ENCODE peak calls at places on chromosomes 7 and 10, in ten cellular contexts. S is GM18507; V is T-helper 9 cell; O is NCI-H460; X is activated CD4-positive, CD25-positive, alpha-beta regulatory T cell treated with anti-CD3 and anti-CD28 coated beads, Interleukin-2, amount 50 U/mL, for 16 hours; Y is NCI-H2081 treated with DMSO at 0.1 percent for 48 hours; I is activated CD8-positive, alpha-beta memory T cell treated with anti-CD3 and anti-CD28 coated beads for 4 hours; L is fibroblast of mammary gland; J is upper lobe of right lung; H is lower lobe of right lung. C is an unnamed sample.

GRCh38 chr7:43398831-43399230 is 184.1 kb upstream of the STK17A start:
- DNase-seq in L (no peak), V (no peak), J (no peak), S (no peak), H (no peak), I (no peak), Y (no peak), X (no peak), O (no peak), C (no peak)

GRCh38 chr7:17301491-17302101 is 3.1 kb downstream of the AHR start:
- DNase-seq in J (no peak), Y (no peak), X (peak), V (peak), H (no peak), O (peak), I (peak), L (peak), S (no peak), C (peak)

GRCh38 chr7:141701489-141702046 is 398 bp downstream of the DENND11 start:
- DNase-seq in O (peak), L (no peak), X (peak), Y (no peak), V (peak), I (peak), J (peak), S (peak), H (peak), C (peak)

GRCh38 chr7:127847641-127848040 is 183.6 kb downstream of the LRRC4 start:
- DNase-seq in H (no peak), S (no peak), L (no peak), Y (no peak), X (no peak), V (no peak), I (no peak), J (no peak), O (no peak), C (no peak)

GRCh38 chr10:77823811-77824542 is 102.6 kb downstream of the DLG5 start:
- DNase-seq in V (no peak), O (no peak), X (no peak), S (no peak), J (no peak), H (peak), L (no peak), I (no peak), Y (no peak), C (no peak)

GRCh38 chr7:157271991-157272324 is 64.8 kb upstream of the DNAJB6 start:
- DNase-seq in J (peak), V (no peak), O (no peak), L (peak), Y (no peak), I (no peak), X (no peak), S (no peak), H (peak), C (peak)

GRCh38 chr7:152868122-152869040 is 108.8 kb downstream of the ACTR3B start:
- DNase-seq in J (no peak), H (no peak), V (no peak), S (no peak), I (no peak), X (no peak), O (no peak), L (no peak), Y (no peak), C (no peak)

GRCh38 chr10:116545756-116546155 is at the start of gene PNLIP:
- DNase-seq in X (no peak), O (no peak), S (no peak), L (no peak), V (no peak), Y (no peak), H (no peak), J (no peak), I (no peak), C (no peak)

GRCh38 chr7:143305423-143306070 is 10.4 kb upstream of the CLCN1 start:
- DNase-seq in J (peak), Y (no peak), I (peak), L (peak), X (peak), O (peak), S (no peak), V (peak), H (peak), C (peak)

GRCh38 chr7:98348726-98349474 is 52.0 kb downstream of the BAIAP2L1 start:
- DNase-seq in O (no peak), S (no peak), L (no peak), V (no peak), J (peak), X (no peak), H (peak), Y (no peak), I (no peak), C (no peak)

GRCh38 chr7:2478387-2478760 is 2.2 kb upstream of the GRIFIN start:
- DNase-seq in O (no peak), S (no peak), I (no peak), X (no peak), J (peak), L (peak), Y (no peak), H (peak), V (no peak), C (peak)

GRCh38 chr10:126528320-126528835 is 140.1 kb upstream of the ADAM12 start:
- DNase-seq in L (no peak), O (no peak), J (no peak), Y (no peak), S (no peak), V (no peak), I (no peak), H (no peak), X (no peak), C (no peak)

GRCh38 chr10:62019013-62019684 is 117.7 kb downstream of the ARID5B start:
- DNase-seq in Y (no peak), V (no peak), H (no peak), L (peak), S (no peak), O (no peak), X (no peak), J (no peak), I (no peak), C (no peak)

GRCh38 chr7:135672560-135673359 is 10.4 kb downstream of the STMP1 start:
- DNase-seq in O (peak), S (no peak), J (no peak), X (no peak), I (no peak), Y (peak), H (no peak), L (peak), V (no peak), C (peak)

GRCh38 chr7:6624246-6624611 is 8.8 kb downstream of the ZNF853 start:
- DNase-seq in I (no peak), Y (no peak), S (no peak), H (no peak), V (no peak), J (no peak), L (no peak), O (no peak), X (no peak), C (no peak)

GRCh38 chr7:13189712-13190111 is 502.3 kb downstream of the ARL4A start:
- DNase-seq in O (no peak), H (no peak), S (no peak), J (no peak), I (no peak), X (no peak), Y (no peak), V (no peak), L (peak), C (no peak)

GRCh38 chr10:130022501-130023299 is 58.6 kb upstream of the EBF3 start:
- DNase-seq in L (peak), I (no peak), V (no peak), X (no peak), J (peak), S (no peak), Y (no peak), O (no peak), H (no peak), C (peak)

GRCh38 chr7:100863406-100863950 is 3.7 kb upstream of the TRIP6 start:
- DNase-seq in Y (no peak), J (no peak), X (no peak), V (no peak), L (no peak), S (no peak), I (no peak), H (no peak), O (no peak), C (peak)

GRCh38 chr10:47024399-47025252 is 113.4 kb downstream of the PTPN20 start:
- DNase-seq in V (peak), L (peak), S (peak), H (peak), X (peak), O (peak), J (peak), Y (no peak), I (peak), C (peak)

GRCh38 chr7:22675436-22675835 is 51.6 kb upstream of the IL6 start:
- DNase-seq in J (no peak), X (no peak), Y (no peak), V (no peak), H (no peak), S (no peak), I (no peak), L (peak), O (no peak), C (no peak)

GRCh38 chr7:44727346-44728262 is 21.0 kb upstream of the ZMIZ2 start:
- DNase-seq in J (no peak), V (no peak), L (peak), O (no peak), S (no peak), Y (no peak), I (no peak), X (no peak), H (no peak), C (peak)

GRCh38 chr10:133197786-133198185 is 32.2 kb upstream of the UTF1 start:
- DNase-seq in V (no peak), Y (no peak), H (no peak), O (no peak), S (no peak), I (no peak), J (no peak), X (no peak), L (no peak), C (no peak)

GRCh38 chr7:100102950-100103840 is 1.8 kb downstream of the AP4M1 start:
- DNase-seq in L (peak), Y (no peak), V (no peak), O (no peak), J (no peak), X (no peak), S (no peak), I (no peak), H (no peak), C (peak)

GRCh38 chr10:120422459-120422858 is 34.6 kb upstream of the PLPP4 start:
- DNase-seq in X (no peak), L (peak), J (no peak), V (no peak), I (no peak), S (no peak), H (no peak), O (no peak), Y (no peak), C (peak)

GRCh38 chr10:35896011-35896410 is 253.9 kb upstream of the FZD8 start:
- DNase-seq in X (no peak), Y (no peak), J (no peak), V (no peak), I (no peak), H (no peak), O (no peak), L (peak), S (no peak), C (peak)

GRCh38 chr7:116797611-116798010 is 64.8 kb upstream of the CAPZA2 start:
- DNase-seq in L (peak), X (no peak), H (no peak), S (no peak), I (no peak), O (no peak), J (no peak), Y (no peak), V (no peak), C (peak)

GRCh38 chr7:14579971-14580370 is 322.6 kb downstream of the DGKB start:
- DNase-seq in I (no peak), Y (no peak), X (no peak), O (no peak), S (no peak), V (no peak), H (no peak), L (no peak), J (no peak), C (no peak)

GRCh38 chr7:135291809-135292253 is 58.2 kb downstream of the STRA8 start:
- DNase-seq in O (no peak), Y (no peak), J (no peak), V (no peak), H (no peak), S (no peak), L (peak), X (no peak), I (no peak), C (peak)

GRCh38 chr7:24560772-24561171 is 12.5 kb upstream of the PALS2 start:
- DNase-seq in Y (no peak), O (no peak), I (no peak), X (no peak), J (no peak), V (no peak), H (no peak), L (no peak), S (no peak), C (no peak)

GRCh38 chr7:4631664-4632171 is 50.4 kb upstream of the FOXK1 start:
- DNase-seq in I (no peak), S (no peak), L (peak), Y (no peak), V (no peak), J (peak), O (peak), H (peak), X (no peak), C (peak)

GRCh38 chr7:156545989-156546388 is 94.6 kb upstream of the RNF32 start:
- DNase-seq in L (no peak), J (no peak), H (no peak), V (no peak), I (no peak), X (no peak), Y (peak), O (no peak), S (no peak), C (peak)

GRCh38 chr7:47435889-47436312 is 146.0 kb downstream of the TNS3 start:
- DNase-seq in O (peak), X (no peak), S (no peak), V (no peak), J (no peak), I (no peak), H (no peak), Y (no peak), L (peak), C (peak)

GRCh38 chr7:22138106-22138505 is 192.4 kb upstream of the CDCA7L start:
- DNase-seq in S (no peak), Y (no peak), H (no peak), L (no peak), O (no peak), X (no peak), J (no peak), I (no peak), V (no peak), C (no peak)

GRCh38 chr10:110074298-110074697 is 66.5 kb downstream of the ADD3 start:
- DNase-seq in O (no peak), S (no peak), Y (no peak), X (no peak), L (peak), J (no peak), H (no peak), V (no peak), I (no peak), C (peak)

GRCh38 chr10:13862541-13863233 is 275.9 kb downstream of the PRPF18 start:
- DNase-seq in H (no peak), L (no peak), V (no peak), O (no peak), X (no peak), I (no peak), J (no peak), Y (no peak), S (no peak), C (no peak)

GRCh38 chr10:63547628-63548356 is 26.6 kb downstream of the REEP3 start:
- DNase-seq in O (no peak), H (no peak), S (no peak), J (no peak), L (peak), V (no peak), X (no peak), Y (no peak), I (no peak), C (peak)

GRCh38 chr10:101441539-101442455 is 87.8 kb downstream of the BTRC start:
- DNase-seq in V (no peak), X (no peak), S (peak), J (no peak), L (peak), O (peak), H (no peak), I (no peak), Y (peak), C (peak)

GRCh38 chr7:30907527-30908267 is 4.0 kb upstream of the AQP1 start:
- DNase-seq in O (no peak), L (no peak), H (no peak), V (no peak), I (no peak), X (no peak), S (no peak), Y (no peak), J (no peak), C (no peak)

GRCh38 chr7:106538638-106539037 is 122.3 kb downstream of the CCDC71L start:
- DNase-seq in S (no peak), V (no peak), J (no peak), O (no peak), L (no peak), H (no peak), X (no peak), Y (no peak), I (no peak), C (no peak)

GRCh38 chr7:155349601-155350331 is 52.1 kb downstream of the INSIG1 start:
- DNase-seq in S (no peak), O (no peak), V (no peak), L (no peak), I (no peak), J (peak), H (peak), X (no peak), Y (no peak), C (no peak)

C was measured in choroid plexus epithelial cell.